ENCODE peak calls at places on chromosomes 1 and 21, in ten cellular contexts. I, K, Q, R, N, S, O, V, W and Y are unnamed samples.

GRCh38 chr1:197418693-197419092 is 150.6 kb downstream of the CRB1 start:
- DNase-seq in I (no peak), K (no peak), Q (no peak), R (no peak), N (no peak), S (no peak), O (no peak), V (no peak), W (no peak), Y (no peak)

GRCh38 chr1:38526046-38526445 is 333.5 kb downstream of the RRAGC start:
- DNase-seq in I (no peak), K (no peak), Q (no peak), R (no peak), N (no peak), S (no peak), O (no peak), V (no peak), W (no peak), Y (no peak)

GRCh38 chr1:39694026-39694425 is 2.8 kb upstream of the HPCAL4 start:
- DNase-seq in I (no peak), K (no peak), Q (no peak), R (no peak), N (no peak), S (no peak), O (no peak), V (no peak), W (no peak), Y (no peak)

GRCh38 chr1:51897699-51898031 is 19.1 kb upstream of the NRDC start:
- DNase-seq in I (no peak), K (no peak), Q (no peak), R (no peak), N (no peak), S (no peak), O (no peak), V (no peak), W (no peak), Y (peak)

GRCh38 chr1:52842643-52843310 is at the start of gene ZYG11A:
- DNase-seq in I (peak), K (peak), Q (peak), R (peak), N (peak), S (peak), O (peak), V (peak), W (peak), Y (peak)

GRCh38 chr21:18161841-18162240 is 82.8 kb upstream of the CHODL start:
- DNase-seq in I (no peak), K (no peak), Q (no peak), R (no peak), N (no peak), S (no peak), O (no peak), V (no peak), W (no peak), Y (no peak)

GRCh38 chr1:1000357-1001056 is 610 bp upstream of the HES4 start:
- DNase-seq in I (peak), K (peak), Q (peak), R (peak), N (peak), S (peak), O (peak), V (peak), W (peak), Y (no peak)

GRCh38 chr1:201022824-201023516 is 544 bp downstream of the KIF21B start:
- DNase-seq in I (no peak), K (peak), Q (no peak), R (no peak), N (no peak), S (peak), O (peak), V (peak), W (peak), Y (no peak)

GRCh38 chr1:218304281-218305039 is 19.4 kb downstream of the RRP15 start:
- DNase-seq in I (peak), K (peak), Q (no peak), R (no peak), N (no peak), S (no peak), O (no peak), V (no peak), W (no peak), Y (no peak)

GRCh38 chr1:8147922-8148321 is 121.8 kb upstream of the ERRFI1 start:
- DNase-seq in I (no peak), K (no peak), Q (no peak), R (no peak), N (no peak), S (no peak), O (no peak), V (no peak), W (no peak), Y (no peak)

GRCh38 chr1:147223740-147224615 is 1.2 kb downstream of the FMO5 start:
- DNase-seq in I (no peak), K (no peak), Q (no peak), R (no peak), N (no peak), S (no peak), O (no peak), V (no peak), W (no peak), Y (no peak)

GRCh38 chr1:52345252-52345651 is 20.8 kb downstream of the CC2D1B start:
- DNase-seq in I (no peak), K (no peak), Q (no peak), R (no peak), N (no peak), S (no peak), O (no peak), V (no peak), W (no peak), Y (no peak)

GRCh38 chr1:82934069-82934468 is 1064.9 kb downstream of the TTLL7 start:
- DNase-seq in I (peak), K (no peak), Q (no peak), R (no peak), N (no peak), S (no peak), O (no peak), V (no peak), W (no peak), Y (no peak)

GRCh38 chr1:161439280-161440232 is 65.7 kb upstream of the FCGR2A start:
- DNase-seq in I (no peak), K (peak), Q (no peak), R (peak), N (peak), S (peak), O (peak), V (peak), W (peak), Y (no peak)

GRCh38 chr1:100322436-100323211 is 29.7 kb upstream of the CDC14A start:
- DNase-seq in I (no peak), K (no peak), Q (no peak), R (no peak), N (no peak), S (no peak), O (no peak), V (no peak), W (no peak), Y (peak)

GRCh38 chr1:159076753-159077656 is at the start of gene AIM2:
- DNase-seq in I (no peak), K (no peak), Q (no peak), R (peak), N (no peak), S (peak), O (peak), V (no peak), W (no peak), Y (no peak)

DNA sequence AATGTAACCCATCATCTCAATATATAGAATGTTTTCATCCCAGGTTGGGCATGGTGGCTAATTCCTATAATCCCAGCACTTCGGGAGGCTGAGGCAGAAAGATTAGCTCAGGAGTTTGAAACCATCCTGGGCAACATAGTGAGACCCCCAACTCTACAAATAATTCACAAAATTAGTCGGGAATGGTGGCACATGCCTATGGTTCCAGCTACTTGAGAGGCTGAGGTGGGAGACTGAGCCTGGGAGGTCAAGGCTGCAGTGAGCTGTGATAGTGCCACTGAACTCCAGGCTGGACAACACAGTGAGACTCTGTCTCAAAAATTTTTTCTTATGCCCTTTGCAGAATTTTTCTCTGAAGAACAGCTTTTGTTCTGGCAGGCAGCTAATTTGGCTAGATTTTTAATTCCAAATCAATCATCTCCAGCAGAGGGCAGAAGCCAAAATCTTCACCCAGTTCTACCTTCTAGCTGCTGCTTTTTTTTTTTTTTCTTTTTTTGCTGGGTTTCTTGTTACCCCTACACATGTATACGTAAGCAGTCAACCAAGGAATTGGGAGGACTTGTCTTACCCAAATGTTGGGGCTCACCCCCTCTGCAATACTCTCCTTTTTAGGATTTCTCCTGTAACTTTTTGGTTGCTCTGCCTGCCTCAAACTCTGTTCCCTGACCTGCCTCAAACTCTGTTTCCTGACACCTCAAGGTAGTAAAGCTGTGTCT is 2.7 kb upstream of the RAD54L start:
- DNase-seq in I (no peak), K (peak), Q (no peak), R (no peak), N (peak), S (peak), O (no peak), V (no peak), W (no peak), Y (no peak)
- TF ChIP-seq CTCF in I (peak), K (peak), Q (peak), R (no peak), N (peak), S (peak), O (no peak), V (peak), W (no peak), Y (peak)

DNA sequence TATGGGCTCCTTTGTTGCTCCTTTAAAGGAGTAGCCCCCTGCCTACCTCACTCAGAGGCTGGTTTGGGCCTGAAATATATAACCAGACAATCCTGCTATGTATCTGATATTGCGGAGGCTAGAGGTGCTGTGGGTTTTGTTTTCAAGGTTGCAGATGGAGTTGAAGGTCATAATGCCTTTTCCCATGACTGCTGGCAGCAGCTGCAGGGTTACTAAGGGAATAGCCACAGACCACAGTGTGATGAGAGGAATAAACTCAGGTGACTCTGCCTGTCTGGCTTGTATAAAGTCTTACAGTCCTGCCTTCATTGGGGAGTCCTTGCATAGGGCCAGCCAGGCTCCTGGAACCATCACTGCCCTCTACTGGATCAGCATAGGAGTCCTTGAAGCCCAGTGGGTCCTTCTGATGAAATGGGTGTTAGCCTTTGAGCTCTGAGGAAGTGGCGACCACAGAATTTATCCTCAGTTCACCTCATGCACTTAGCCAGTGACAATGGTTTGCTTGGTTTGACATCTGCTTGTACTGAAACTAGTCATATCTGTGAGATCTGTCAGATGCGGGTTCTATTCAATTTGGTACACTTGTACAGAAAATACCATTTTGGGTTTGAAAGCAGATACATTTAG is 174.4 kb upstream of the HMCN1 start:
- DNase-seq in I (peak), K (peak), Q (no peak), R (peak), N (peak), S (peak), O (no peak), V (no peak), W (peak), Y (peak)
- TF ChIP-seq CTCF in I (peak), K (peak), Q (peak), R (peak), N (no peak), S (peak), O (no peak), V (peak), W (no peak), Y (peak)

GRCh38 chr1:224131253-224131652 is 17.3 kb downstream of the FBXO28 start:
- DNase-seq in I (no peak), K (no peak), Q (no peak), R (no peak), N (no peak), S (no peak), O (no peak), V (no peak), W (no peak), Y (no peak)
- TF ChIP-seq CTCF in I (no peak), K (no peak), Q (no peak), R (no peak), N (no peak), S (no peak), O (no peak), V (no peak), W (no peak), Y (no peak)

GRCh38 chr1:192488058-192488457 is 87.5 kb upstream of the RGS1 start:
- DNase-seq in I (no peak), K (no peak), Q (no peak), R (no peak), N (no peak), S (no peak), O (no peak), V (no peak), W (no peak), Y (no peak)
- TF ChIP-seq CTCF in I (no peak), K (peak), Q (peak), R (no peak), N (peak), S (no peak), O (no peak), V (peak), W (peak), Y (no peak)

GRCh38 chr1:234619071-234619480 is 9.1 kb upstream of the IRF2BP2 start:
- DNase-seq in I (no peak), K (no peak), Q (no peak), R (no peak), N (no peak), S (no peak), O (no peak), V (no peak), W (no peak), Y (no peak)
- TF ChIP-seq CTCF in I (no peak), K (no peak), Q (no peak), R (no peak), N (no peak), S (no peak), O (no peak), V (no peak), W (no peak), Y (no peak)

GRCh38 chr1:234579967-234580366 is 30.0 kb downstream of the IRF2BP2 start:
- DNase-seq in I (no peak), K (no peak), Q (no peak), R (no peak), N (no peak), S (no peak), O (no peak), V (no peak), W (no peak), Y (no peak)
- TF ChIP-seq CTCF in I (peak), K (peak), Q (peak), R (no peak), N (peak), S (peak), O (no peak), V (peak), W (no peak), Y (peak)

GRCh38 chr21:24369751-24370150 is 1237.5 kb downstream of the MRPL39 start:
- DNase-seq in I (no peak), K (no peak), Q (no peak), R (no peak), N (no peak), S (no peak), O (no peak), V (no peak), W (no peak), Y (no peak)
- TF ChIP-seq CTCF in I (no peak), K (no peak), Q (no peak), R (no peak), N (no peak), S (no peak), O (no peak), V (no peak), W (no peak), Y (no peak)